ENCODE peak calls at places on chromosomes 16 and 17, in ten cellular contexts. V is kidney epithelial cell; T is head of caudate nucleus; W is IMR-90; L is LoVo; I is HTR-8/SVneo; X is activated effector memory CD4-positive, alpha-beta T cell treated with anti-CD3 and anti-CD28 coated beads, Interleukin-2, amount 50 U/mL, for 16 hours; R is NCI-H2107; B is left colon; Z is choroid plexus epithelial cell. D is an unnamed sample.

GRCh38 chr17:4706121-4706520 is 2.2 kb upstream of the PELP1 start:
- DNase-seq in V (no peak), T (no peak), W (peak), L (no peak), I (no peak), X (no peak), R (no peak), B (no peak), Z (peak), D (no peak)

GRCh38 chr17:78868391-78868790 is 27.8 kb upstream of the USP36 start:
- DNase-seq in V (no peak), T (no peak), W (peak), L (no peak), I (no peak), X (no peak), R (no peak), B (no peak), Z (peak), D (no peak)

GRCh38 chr16:84883301-84883700 is 63.5 kb downstream of the CRISPLD2 start:
- DNase-seq in V (no peak), T (peak), W (no peak), L (no peak), I (no peak), X (no peak), R (no peak), B (no peak), Z (peak), D (no peak)

GRCh38 chr17:74527081-74527480 is 4.2 kb downstream of the CD300LB start:
- DNase-seq in V (no peak), T (no peak), W (no peak), L (no peak), I (no peak), X (peak), R (no peak), B (no peak), Z (no peak), D (peak)

GRCh38 chr17:22128171-22128570 is 435.8 kb downstream of the KCNJ18 start:
- DNase-seq in V (no peak), T (no peak), W (no peak), L (no peak), I (no peak), X (no peak), R (no peak), B (no peak), Z (no peak), D (no peak)

GRCh38 chr16:57689772-57690558 is 4.6 kb upstream of the DRC7 start:
- DNase-seq in V (peak), T (no peak), W (no peak), L (no peak), I (no peak), X (no peak), R (no peak), B (no peak), Z (peak), D (no peak)

GRCh38 chr17:28372203-28372944 is 880 bp downstream of the SARM1 start:
- DNase-seq in V (no peak), T (peak), W (peak), L (no peak), I (no peak), X (peak), R (peak), B (no peak), Z (peak), D (no peak)

GRCh38 chr17:31499771-31500554 is 108.5 kb downstream of the RAB11FIP4 start:
- DNase-seq in V (peak), T (peak), W (peak), L (peak), I (no peak), X (no peak), R (no peak), B (no peak), Z (peak), D (no peak)

GRCh38 chr16:66742409-66742808 is 9.0 kb downstream of the DYNC1LI2 start:
- DNase-seq in V (no peak), T (no peak), W (no peak), L (no peak), I (no peak), X (no peak), R (no peak), B (no peak), Z (no peak), D (no peak)

GRCh38 chr17:37079065-37079708 is 130.4 kb downstream of the AATF start:
- DNase-seq in V (no peak), T (no peak), W (no peak), L (no peak), I (no peak), X (no peak), R (no peak), B (no peak), Z (no peak), D (no peak)

GRCh38 chr16:85288869-85289660 is 176.8 kb upstream of the CIBAR2 start:
- DNase-seq in V (no peak), T (no peak), W (no peak), L (no peak), I (no peak), X (no peak), R (no peak), B (no peak), Z (no peak), D (no peak)

GRCh38 chr17:68450391-68450790 is 6.9 kb downstream of the WIPI1 start:
- DNase-seq in V (no peak), T (no peak), W (no peak), L (no peak), I (no peak), X (no peak), R (peak), B (no peak), Z (no peak), D (no peak)

GRCh38 chr16:85327731-85328664 is 215.7 kb upstream of the CIBAR2 start:
- DNase-seq in V (no peak), T (peak), W (no peak), L (no peak), I (no peak), X (no peak), R (peak), B (no peak), Z (peak), D (no peak)

GRCh38 chr16:88534731-88535141 is 35.5 kb upstream of the ZC3H18 start:
- DNase-seq in V (no peak), T (peak), W (peak), L (peak), I (peak), X (peak), R (no peak), B (peak), Z (peak), D (no peak)

GRCh38 chr16:68760671-68761275 is 23.7 kb downstream of the CDH1 start:
- DNase-seq in V (no peak), T (peak), W (peak), L (no peak), I (peak), X (peak), R (no peak), B (no peak), Z (peak), D (no peak)

GRCh38 chr17:64133546-64134215 is 3.7 kb upstream of the ERN1 start:
- DNase-seq in V (no peak), T (no peak), W (peak), L (peak), I (peak), X (no peak), R (no peak), B (no peak), Z (peak), D (no peak)

GRCh38 chr17:50608700-50609375 is 25.8 kb upstream of the ABCC3 start:
- DNase-seq in V (no peak), T (peak), W (no peak), L (no peak), I (no peak), X (no peak), R (peak), B (no peak), Z (no peak), D (no peak)

GRCh38 chr17:50331085-50331791 is 14.7 kb upstream of the XYLT2 start:
- DNase-seq in V (peak), T (no peak), W (peak), L (no peak), I (no peak), X (peak), R (no peak), B (no peak), Z (peak), D (no peak)

GRCh38 chr17:38325221-38325851 is 18.4 kb downstream of the GPR179 start:
- DNase-seq in V (no peak), T (no peak), W (no peak), L (no peak), I (no peak), X (peak), R (no peak), B (no peak), Z (peak), D (no peak)

GRCh38 chr17:69854381-69854780 is 220.6 kb upstream of the KCNJ16 start:
- DNase-seq in V (no peak), T (no peak), W (peak), L (no peak), I (no peak), X (no peak), R (no peak), B (no peak), Z (peak), D (no peak)

GRCh38 chr16:4213721-4214120 is 28.2 kb downstream of the SRL start:
- DNase-seq in V (peak), T (no peak), W (no peak), L (peak), I (no peak), X (no peak), R (no peak), B (peak), Z (peak), D (peak)

GRCh38 chr16:66588981-66589713 is 9.9 kb downstream of the CMTM2 start:
- DNase-seq in V (no peak), T (peak), W (peak), L (no peak), I (peak), X (peak), R (no peak), B (peak), Z (peak), D (no peak)

GRCh38 chr17:21370430-21370829 is 5.7 kb upstream of the KCNJ12 start:
- DNase-seq in V (no peak), T (no peak), W (no peak), L (no peak), I (no peak), X (no peak), R (no peak), B (no peak), Z (no peak), D (no peak)

GRCh38 chr17:50785942-50786570 is 18.7 kb upstream of the ANKRD40CL start:
- DNase-seq in V (no peak), T (no peak), W (peak), L (no peak), I (no peak), X (no peak), R (no peak), B (no peak), Z (peak), D (peak)

GRCh38 chr17:61408151-61409041 is 8.8 kb downstream of the TBX2 start:
- DNase-seq in V (no peak), T (no peak), W (peak), L (no peak), I (no peak), X (peak), R (no peak), B (no peak), Z (no peak), D (peak)

GRCh38 chr17:81500026-81500425 is 12.6 kb downstream of the ACTG1 start:
- DNase-seq in V (no peak), T (no peak), W (no peak), L (no peak), I (no peak), X (no peak), R (no peak), B (no peak), Z (peak), D (no peak)

GRCh38 chr16:4692460-4693295 is 684 bp upstream of the NUDT16L1 start:
- DNase-seq in V (no peak), T (no peak), W (no peak), L (no peak), I (no peak), X (no peak), R (no peak), B (no peak), Z (peak), D (no peak)

GRCh38 chr16:66084306-66084705 is 282.2 kb upstream of the CDH5 start:
- DNase-seq in V (no peak), T (no peak), W (no peak), L (no peak), I (no peak), X (no peak), R (no peak), B (no peak), Z (no peak), D (no peak)

GRCh38 chr17:72412650-72413076 is 291.8 kb downstream of the SOX9 start:
- DNase-seq in V (no peak), T (no peak), W (no peak), L (no peak), I (no peak), X (no peak), R (no peak), B (no peak), Z (no peak), D (no peak)

GRCh38 chr16:70778901-70779309 is 22.1 kb downstream of the VAC14 start:
- DNase-seq in V (peak), T (no peak), W (peak), L (no peak), I (peak), X (no peak), R (no peak), B (peak), Z (peak), D (peak)

GRCh38 chr17:40373324-40373723 is 8.8 kb upstream of the GJD3 start:
- DNase-seq in V (no peak), T (no peak), W (peak), L (no peak), I (no peak), X (no peak), R (no peak), B (no peak), Z (peak), D (no peak)

GRCh38 chr17:35726609-35727460 is 4.6 kb upstream of the RASL10B start:
- DNase-seq in V (peak), T (no peak), W (peak), L (peak), I (peak), X (no peak), R (no peak), B (peak), Z (peak), D (peak)

GRCh38 chr16:49649013-49649785 is 206.7 kb downstream of the ZNF423 start:
- DNase-seq in V (peak), T (no peak), W (no peak), L (peak), I (no peak), X (no peak), R (no peak), B (no peak), Z (peak), D (no peak)

GRCh38 chr17:1707107-1707506 is 3.1 kb downstream of the TLCD2 start:
- DNase-seq in V (no peak), T (no peak), W (no peak), L (no peak), I (no peak), X (no peak), R (no peak), B (no peak), Z (no peak), D (no peak)

GRCh38 chr17:82301916-82302497 is 15.4 kb downstream of the CD7 start:
- DNase-seq in V (no peak), T (no peak), W (no peak), L (no peak), I (no peak), X (peak), R (no peak), B (no peak), Z (no peak), D (no peak)